ENCODE peak calls at places on chromosome 2, in eight cellular contexts. One of them, this sample, is unnamed.

GRCh38 chr2:144511945-144512344 is 8.0 kb downstream of the ZEB2 start:
- DNase-seq in cardiac muscle cell: no peak
- DNase-seq in neuronal stem cell: no peak
- DNase-seq in MM.1S: no peak
- DNase-seq in right cardiac atrium: no peak
- DNase-seq in HCT116: no peak
- DNase-seq in CD8-positive, alpha-beta memory T cell: no peak
- DNase-seq in spleen: no peak
- DNase-seq in this sample: no peak

GRCh38 chr2:146982393-146982846 is 862.4 kb upstream of the ACVR2A start:
- DNase-seq in cardiac muscle cell: peak; percentile 98
- DNase-seq in neuronal stem cell: no peak
- DNase-seq in MM.1S: no peak
- DNase-seq in right cardiac atrium: peak; percentile 24
- DNase-seq in HCT116: no peak
- DNase-seq in CD8-positive, alpha-beta memory T cell: no peak
- DNase-seq in spleen: no peak
- DNase-seq in this sample: no peak

GRCh38 chr2:112646102-112646719 is 472 bp downstream of the SLC20A1 start:
- DNase-seq in cardiac muscle cell: no peak
- DNase-seq in neuronal stem cell: no peak
- DNase-seq in MM.1S: peak; percentile 55
- DNase-seq in right cardiac atrium: no peak
- DNase-seq in HCT116: no peak
- DNase-seq in CD8-positive, alpha-beta memory T cell: no peak
- DNase-seq in spleen: no peak
- DNase-seq in this sample: no peak

GRCh38 chr2:70460333-70460732 is 93.3 kb downstream of the TGFA start:
- DNase-seq in cardiac muscle cell: no peak
- DNase-seq in neuronal stem cell: no peak
- DNase-seq in MM.1S: no peak
- DNase-seq in right cardiac atrium: no peak
- DNase-seq in HCT116: no peak
- DNase-seq in CD8-positive, alpha-beta memory T cell: no peak
- DNase-seq in spleen: no peak
- DNase-seq in this sample: peak; percentile 13

GRCh38 chr2:200040251-200040650 is 84.9 kb downstream of the MAIP1 start:
- DNase-seq in cardiac muscle cell: no peak
- DNase-seq in neuronal stem cell: no peak
- DNase-seq in MM.1S: no peak
- DNase-seq in right cardiac atrium: no peak
- DNase-seq in HCT116: no peak
- DNase-seq in CD8-positive, alpha-beta memory T cell: no peak
- DNase-seq in spleen: no peak
- DNase-seq in this sample: no peak

GRCh38 chr2:211391206-211391605 is 834.8 kb downstream of the CPS1 start:
- DNase-seq in cardiac muscle cell: no peak
- DNase-seq in neuronal stem cell: peak; percentile 42
- DNase-seq in MM.1S: no peak
- DNase-seq in right cardiac atrium: no peak
- DNase-seq in HCT116: no peak
- DNase-seq in CD8-positive, alpha-beta memory T cell: no peak
- DNase-seq in spleen: no peak
- DNase-seq in this sample: no peak

GRCh38 chr2:119435148-119435952 is 3.7 kb downstream of the TMEM37 start:
- DNase-seq in cardiac muscle cell: no peak
- DNase-seq in neuronal stem cell: no peak
- DNase-seq in MM.1S: no peak
- DNase-seq in right cardiac atrium: no peak
- DNase-seq in HCT116: no peak
- DNase-seq in CD8-positive, alpha-beta memory T cell: no peak
- DNase-seq in spleen: no peak
- DNase-seq in this sample: no peak

GRCh38 chr2:218615868-218616315 is 8.2 kb downstream of the PLCD4 start:
- DNase-seq in cardiac muscle cell: no peak
- DNase-seq in neuronal stem cell: no peak
- DNase-seq in MM.1S: no peak
- DNase-seq in right cardiac atrium: no peak
- DNase-seq in HCT116: no peak
- DNase-seq in CD8-positive, alpha-beta memory T cell: no peak
- DNase-seq in spleen: no peak
- DNase-seq in this sample: no peak

GRCh38 chr2:156435392-156435724 is 821 bp upstream of the GPD2 start:
- DNase-seq in cardiac muscle cell: no peak
- DNase-seq in neuronal stem cell: no peak
- DNase-seq in MM.1S: no peak
- DNase-seq in right cardiac atrium: no peak
- DNase-seq in HCT116: no peak
- DNase-seq in CD8-positive, alpha-beta memory T cell: no peak
- DNase-seq in spleen: no peak
- DNase-seq in this sample: no peak

GRCh38 chr2:61426267-61426897 is 44.5 kb downstream of the USP34 start:
- DNase-seq in cardiac muscle cell: peak; percentile 53
- DNase-seq in neuronal stem cell: peak; percentile 26
- DNase-seq in MM.1S: peak; percentile 84
- DNase-seq in right cardiac atrium: peak; percentile 62
- DNase-seq in HCT116: peak; percentile 33
- DNase-seq in CD8-positive, alpha-beta memory T cell: peak; percentile 56
- DNase-seq in spleen: peak; percentile 92
- DNase-seq in this sample: peak; percentile 55

GRCh38 chr2:237208373-237209045 is 122.8 kb downstream of the COPS8 start:
- DNase-seq in cardiac muscle cell: peak; percentile 96
- DNase-seq in neuronal stem cell: no peak
- DNase-seq in MM.1S: no peak
- DNase-seq in right cardiac atrium: no peak
- DNase-seq in HCT116: no peak
- DNase-seq in CD8-positive, alpha-beta memory T cell: no peak
- DNase-seq in spleen: no peak
- DNase-seq in this sample: no peak

GRCh38 chr2:108129636-108130035 is 110.1 kb upstream of the SULT1C3 start:
- DNase-seq in cardiac muscle cell: no peak
- DNase-seq in neuronal stem cell: no peak
- DNase-seq in MM.1S: no peak
- DNase-seq in right cardiac atrium: no peak
- DNase-seq in HCT116: no peak
- DNase-seq in CD8-positive, alpha-beta memory T cell: no peak
- DNase-seq in spleen: no peak
- DNase-seq in this sample: no peak

GRCh38 chr2:217743407-217743806 is 259.4 kb downstream of the TNS1 start:
- DNase-seq in cardiac muscle cell: no peak
- DNase-seq in neuronal stem cell: no peak
- DNase-seq in MM.1S: no peak
- DNase-seq in right cardiac atrium: no peak
- DNase-seq in HCT116: no peak
- DNase-seq in CD8-positive, alpha-beta memory T cell: no peak
- DNase-seq in spleen: no peak
- DNase-seq in this sample: no peak

GRCh38 chr2:584863-585823 is 92.1 kb downstream of the TMEM18 start:
- DNase-seq in cardiac muscle cell: no peak
- DNase-seq in neuronal stem cell: no peak
- DNase-seq in MM.1S: peak; percentile 25
- DNase-seq in right cardiac atrium: no peak
- DNase-seq in HCT116: no peak
- DNase-seq in CD8-positive, alpha-beta memory T cell: peak; percentile 6
- DNase-seq in spleen: no peak
- DNase-seq in this sample: no peak

GRCh38 chr2:145185696-145186095 is 665.8 kb upstream of the ZEB2 start:
- DNase-seq in cardiac muscle cell: no peak
- DNase-seq in neuronal stem cell: no peak
- DNase-seq in MM.1S: peak; percentile 54
- DNase-seq in right cardiac atrium: no peak
- DNase-seq in HCT116: no peak
- DNase-seq in CD8-positive, alpha-beta memory T cell: no peak
- DNase-seq in spleen: no peak
- DNase-seq in this sample: no peak

GRCh38 chr2:145058457-145058856 is 538.5 kb upstream of the ZEB2 start:
- DNase-seq in cardiac muscle cell: no peak
- DNase-seq in neuronal stem cell: no peak
- DNase-seq in MM.1S: no peak
- DNase-seq in right cardiac atrium: no peak
- DNase-seq in HCT116: no peak
- DNase-seq in CD8-positive, alpha-beta memory T cell: no peak
- DNase-seq in spleen: no peak
- DNase-seq in this sample: no peak

GRCh38 chr2:200042944-200043343 is 87.6 kb downstream of the MAIP1 start:
- DNase-seq in cardiac muscle cell: peak; percentile 30
- DNase-seq in neuronal stem cell: no peak
- DNase-seq in MM.1S: no peak
- DNase-seq in right cardiac atrium: no peak
- DNase-seq in HCT116: no peak
- DNase-seq in CD8-positive, alpha-beta memory T cell: no peak
- DNase-seq in spleen: no peak
- DNase-seq in this sample: no peak

DNA sequence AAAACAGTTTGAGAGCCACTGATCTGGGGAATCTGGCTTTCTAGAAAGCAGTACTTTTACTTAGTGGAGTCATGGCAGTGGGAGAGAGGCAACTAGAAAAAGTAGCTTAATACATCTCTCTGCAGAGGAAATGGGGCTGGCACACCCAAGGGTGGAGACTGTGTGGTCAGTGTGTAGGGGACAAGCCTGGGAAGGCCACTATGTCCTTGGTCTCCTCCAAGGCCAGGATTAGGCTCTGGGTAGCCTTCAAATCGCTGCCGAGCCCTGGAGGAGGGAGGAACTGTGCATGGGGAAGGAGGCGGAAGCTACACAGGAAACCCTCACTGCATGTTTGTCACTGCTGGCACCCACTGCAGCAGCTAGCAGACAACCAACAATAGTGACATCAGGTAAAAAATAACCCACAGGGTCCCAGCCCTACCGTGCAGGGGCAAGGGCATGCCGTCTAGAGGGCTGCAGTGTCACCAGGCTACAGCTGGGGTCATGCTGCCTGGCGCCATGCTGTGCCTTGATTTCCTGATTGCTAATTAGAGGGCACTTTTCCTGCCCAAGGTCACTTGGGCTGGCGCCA is 34.8 kb downstream of the LBH start:
- DNase-seq in cardiac muscle cell: peak; percentile 19
- DNase-seq in neuronal stem cell: no peak
- DNase-seq in MM.1S: no peak
- DNase-seq in right cardiac atrium: peak; percentile 63
- DNase-seq in HCT116: no peak
- DNase-seq in CD8-positive, alpha-beta memory T cell: peak; percentile 49
- DNase-seq in spleen: peak; percentile 90
- DNase-seq in this sample: no peak
- H3K4me1 ChIP-seq in cardiac muscle cell: no peaks in the 10 kb centered on the region
- H3K4me1 ChIP-seq in neuronal stem cell: no peaks in the 10 kb centered on the region
- H3K4me1 ChIP-seq in MM.1S: peaks cover 10% of the 10 kb centered on the region
- H3K4me1 ChIP-seq in right cardiac atrium: peaks cover 11% of the 10 kb centered on the region
- H3K4me1 ChIP-seq in HCT116: no peaks in the 10 kb centered on the region
- H3K4me1 ChIP-seq in CD8-positive, alpha-beta memory T cell: peaks cover 63% of the 10 kb centered on the region
- H3K4me1 ChIP-seq in spleen: peaks cover 67% of the 10 kb centered on the region
- H3K4me1 ChIP-seq in this sample: no peaks in the 10 kb centered on the region

GRCh38 chr2:86189782-86190416 is 5.4 kb downstream of the IMMT start:
- DNase-seq in cardiac muscle cell: no peak
- DNase-seq in neuronal stem cell: no peak
- DNase-seq in MM.1S: no peak
- DNase-seq in right cardiac atrium: no peak
- DNase-seq in HCT116: no peak
- DNase-seq in CD8-positive, alpha-beta memory T cell: no peak
- DNase-seq in spleen: no peak
- DNase-seq in this sample: no peak

GRCh38 chr2:86186431-86186830 is 8.8 kb downstream of the IMMT start:
- DNase-seq in cardiac muscle cell: no peak
- DNase-seq in neuronal stem cell: no peak
- DNase-seq in MM.1S: no peak
- DNase-seq in right cardiac atrium: no peak
- DNase-seq in HCT116: no peak
- DNase-seq in CD8-positive, alpha-beta memory T cell: no peak
- DNase-seq in spleen: no peak
- DNase-seq in this sample: no peak

DNA sequence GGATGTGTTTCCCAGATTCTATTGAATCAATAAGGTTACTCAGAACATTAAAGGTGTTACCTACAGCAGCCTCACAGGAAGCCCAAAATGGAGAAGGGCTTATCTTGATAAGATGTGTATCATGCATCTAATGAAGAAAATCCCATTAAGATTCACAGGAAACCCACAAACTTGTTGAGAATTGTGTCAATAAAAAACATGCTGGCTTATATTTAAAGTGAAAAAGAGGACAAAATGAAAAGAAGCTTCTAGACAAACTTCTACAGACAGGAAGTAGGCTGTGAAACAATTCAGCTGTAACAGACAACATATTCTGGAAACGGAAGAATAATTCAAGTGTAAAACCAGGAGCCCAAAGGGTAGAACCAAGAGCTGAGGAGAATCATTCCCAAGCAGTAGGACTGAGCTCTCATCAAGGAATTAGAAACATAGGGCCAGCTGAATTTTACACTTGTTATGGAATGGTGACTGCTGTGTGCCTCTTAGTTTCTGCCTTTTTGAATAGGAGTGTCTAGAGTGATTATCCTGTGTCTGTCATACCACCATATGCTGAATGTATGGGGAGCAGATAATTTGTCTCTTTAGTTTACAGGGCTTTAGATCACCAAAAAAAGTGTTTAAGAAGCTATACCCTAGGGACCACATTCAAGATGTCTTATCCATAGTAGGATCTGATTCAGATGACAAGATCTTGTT is 9.6 kb downstream of the IMMT start:
- DNase-seq in cardiac muscle cell: no peak
- DNase-seq in neuronal stem cell: no peak
- DNase-seq in MM.1S: no peak
- DNase-seq in right cardiac atrium: no peak
- DNase-seq in HCT116: no peak
- DNase-seq in CD8-positive, alpha-beta memory T cell: no peak
- DNase-seq in spleen: no peak
- DNase-seq in this sample: no peak
- H3K4me3 ChIP-seq in cardiac muscle cell: no peak overlapping the region
- H3K4me3 ChIP-seq in neuronal stem cell: no peak overlapping the region
- H3K4me3 ChIP-seq in MM.1S: no peak overlapping the region
- H3K4me3 ChIP-seq in right cardiac atrium: no peak overlapping the region
- H3K4me3 ChIP-seq in HCT116: no peak overlapping the region
- H3K4me3 ChIP-seq in CD8-positive, alpha-beta memory T cell: peak overlapping the region; percentile 29
- H3K4me3 ChIP-seq in spleen: no peak overlapping the region
- H3K4me3 ChIP-seq in this sample: no peak overlapping the region

DNA sequence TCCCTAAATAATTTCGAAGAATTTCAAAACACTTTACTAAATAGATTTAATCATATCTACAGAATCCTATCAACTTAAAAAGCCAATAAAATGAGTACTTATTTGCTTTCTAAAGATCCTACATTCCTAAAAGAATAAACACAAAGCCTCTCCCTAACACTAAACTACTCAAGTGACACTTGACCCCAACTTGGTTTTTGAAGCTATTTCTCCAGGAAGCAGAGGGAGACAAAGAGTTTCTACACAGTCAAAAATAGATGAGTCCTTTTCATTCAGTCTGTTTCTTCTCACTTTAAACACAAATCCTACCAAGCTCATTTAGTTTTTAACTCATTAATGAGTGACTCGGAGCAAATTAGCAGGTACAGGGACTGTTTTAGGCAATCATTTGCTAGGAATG is 2.1 kb downstream of the ATL2 start:
- DNase-seq in cardiac muscle cell: no peak
- DNase-seq in neuronal stem cell: peak; percentile 35
- DNase-seq in MM.1S: no peak
- DNase-seq in right cardiac atrium: no peak
- DNase-seq in HCT116: no peak
- DNase-seq in CD8-positive, alpha-beta memory T cell: no peak
- DNase-seq in spleen: no peak
- DNase-seq in this sample: no peak
- H3K4me1 ChIP-seq in cardiac muscle cell: peaks cover 13% of the 10 kb centered on the region
- H3K4me1 ChIP-seq in neuronal stem cell: peaks cover 4% of the 10 kb centered on the region
- H3K4me1 ChIP-seq in MM.1S: peaks cover 11% of the 10 kb centered on the region
- H3K4me1 ChIP-seq in right cardiac atrium: no peaks in the 10 kb centered on the region
- H3K4me1 ChIP-seq in HCT116: peaks cover 25% of the 10 kb centered on the region
- H3K4me1 ChIP-seq in CD8-positive, alpha-beta memory T cell: peaks cover 35% of the 10 kb centered on the region
- H3K4me1 ChIP-seq in spleen: peaks cover 57% of the 10 kb centered on the region
- H3K4me1 ChIP-seq in this sample: no peaks in the 10 kb centered on the region

GRCh38 chr2:103254611-103255010 is 492.8 kb downstream of the TMEM182 start:
- DNase-seq in cardiac muscle cell: no peak
- DNase-seq in neuronal stem cell: no peak
- DNase-seq in MM.1S: no peak
- DNase-seq in right cardiac atrium: no peak
- DNase-seq in HCT116: no peak
- DNase-seq in CD8-positive, alpha-beta memory T cell: no peak
- DNase-seq in spleen: no peak
- DNase-seq in this sample: no peak
- H3K4me3 ChIP-seq in cardiac muscle cell: no peak overlapping the region
- H3K4me3 ChIP-seq in neuronal stem cell: no peak overlapping the region
- H3K4me3 ChIP-seq in MM.1S: no peak overlapping the region
- H3K4me3 ChIP-seq in right cardiac atrium: no peak overlapping the region
- H3K4me3 ChIP-seq in HCT116: no peak overlapping the region
- H3K4me3 ChIP-seq in CD8-positive, alpha-beta memory T cell: no peak overlapping the region
- H3K4me3 ChIP-seq in spleen: no peak overlapping the region
- H3K4me3 ChIP-seq in this sample: no peak overlapping the region

This sample was measured in iPS DF 6.9.